ENCODE peak calls at places on chromosome 3, in four cellular contexts. One of them, this sample, is unnamed. For H3K4me1, the result is how much of the 10 kb centered on the place peaks cover.

GRCh38 chr3:29478671-29479070 is 197.8 kb downstream of the RBMS3 start:
- DNase-seq in body of pancreas: no peak
- DNase-seq in endodermal cell: no peak
- DNase-seq in neuronal stem cell: no peak
- DNase-seq in this sample: no peak

GRCh38 chr3:23077126-23077525 is 126.0 kb upstream of the UBE2E2 start:
- DNase-seq in body of pancreas: no peak
- DNase-seq in neuronal stem cell: no peak
- DNase-seq in endodermal cell: no peak
- DNase-seq in this sample: no peak

GRCh38 chr3:152626226-152626625 is 208.7 kb upstream of the P2RY1 start:
- DNase-seq in neuronal stem cell: no peak
- DNase-seq in body of pancreas: no peak
- DNase-seq in endodermal cell: no peak
- DNase-seq in this sample: no peak

GRCh38 chr3:157152930-157153329 is 7.0 kb downstream of the CCNL1 start:
- DNase-seq in body of pancreas: no peak
- DNase-seq in neuronal stem cell: no peak
- DNase-seq in endodermal cell: no peak
- DNase-seq in this sample: no peak

GRCh38 chr3:37752661-37753055 is 109.0 kb upstream of the CTDSPL start:
- DNase-seq in neuronal stem cell: no peak
- DNase-seq in endodermal cell: no peak
- DNase-seq in body of pancreas: no peak
- DNase-seq in this sample: no peak

GRCh38 chr3:105435277-105435676 is 68.6 kb downstream of the ALCAM start:
- DNase-seq in endodermal cell: no peak
- DNase-seq in neuronal stem cell: no peak
- DNase-seq in body of pancreas: no peak
- DNase-seq in this sample: no peak

GRCh38 chr3:36227982-36228381 is 152.3 kb upstream of the STAC start:
- DNase-seq in endodermal cell: no peak
- DNase-seq in body of pancreas: no peak
- DNase-seq in neuronal stem cell: no peak
- DNase-seq in this sample: no peak

GRCh38 chr3:64291345-64291744 is 66.1 kb upstream of the PRICKLE2 start:
- DNase-seq in body of pancreas: peak
- DNase-seq in neuronal stem cell: no peak
- DNase-seq in endodermal cell: no peak
- DNase-seq in this sample: no peak

GRCh38 chr3:69967156-69967555 is 32.4 kb upstream of the SAMMSON start:
- DNase-seq in endodermal cell: no peak
- DNase-seq in neuronal stem cell: no peak
- DNase-seq in body of pancreas: no peak
- DNase-seq in this sample: no peak

GRCh38 chr3:184058029-184058428 is 5.2 kb downstream of the HTR3C start:
- DNase-seq in neuronal stem cell: no peak
- DNase-seq in endodermal cell: no peak
- DNase-seq in body of pancreas: no peak
- DNase-seq in this sample: no peak

GRCh38 chr3:73801444-73801843 is 176.7 kb upstream of the PDZRN3 start:
- DNase-seq in body of pancreas: no peak
- DNase-seq in neuronal stem cell: no peak
- DNase-seq in endodermal cell: no peak
- DNase-seq in this sample: no peak

GRCh38 chr3:142586803-142587406 is 8.4 kb upstream of the ATR start:
- DNase-seq in body of pancreas: peak
- DNase-seq in endodermal cell: peak
- DNase-seq in neuronal stem cell: peak
- DNase-seq in this sample: no peak

GRCh38 chr3:38650248-38650940 is 907 bp upstream of the SCN5A start:
- DNase-seq in endodermal cell: peak
- DNase-seq in neuronal stem cell: no peak
- DNase-seq in body of pancreas: no peak
- DNase-seq in this sample: no peak

GRCh38 chr3:190092250-190092649 is 28.4 kb downstream of the P3H2 start:
- DNase-seq in endodermal cell: no peak
- DNase-seq in neuronal stem cell: no peak
- DNase-seq in body of pancreas: no peak
- DNase-seq in this sample: no peak

GRCh38 chr3:128736598-128736997 is 10.6 kb downstream of the RAB7A start:
- DNase-seq in endodermal cell: no peak
- DNase-seq in neuronal stem cell: no peak
- DNase-seq in body of pancreas: no peak
- DNase-seq in this sample: no peak

GRCh38 chr3:174483254-174483653 is 375.9 kb upstream of the NAALADL2 start:
- DNase-seq in neuronal stem cell: no peak
- DNase-seq in endodermal cell: no peak
- DNase-seq in body of pancreas: no peak
- DNase-seq in this sample: no peak

GRCh38 chr3:175948041-175948440 is 1088.9 kb downstream of the NAALADL2 start:
- DNase-seq in neuronal stem cell: no peak
- DNase-seq in endodermal cell: no peak
- DNase-seq in body of pancreas: no peak
- DNase-seq in this sample: no peak

GRCh38 chr3:57715672-57716071 is 22.8 kb upstream of the DENND6A start:
- DNase-seq in neuronal stem cell: no peak
- DNase-seq in endodermal cell: no peak
- DNase-seq in body of pancreas: no peak
- DNase-seq in this sample: no peak

GRCh38 chr3:54176106-54176505 is 53.8 kb downstream of the CACNA2D3 start:
- DNase-seq in neuronal stem cell: no peak
- DNase-seq in body of pancreas: no peak
- DNase-seq in endodermal cell: peak
- DNase-seq in this sample: no peak

GRCh38 chr3:195715583-195716266 is 5.1 kb upstream of the MUC20 start:
- DNase-seq in neuronal stem cell: no peak
- DNase-seq in body of pancreas: peak
- DNase-seq in endodermal cell: peak
- DNase-seq in this sample: no peak

GRCh38 chr3:128447561-128448013 is 19.1 kb downstream of the DNAJB8 start:
- DNase-seq in body of pancreas: no peak
- DNase-seq in neuronal stem cell: no peak
- DNase-seq in endodermal cell: no peak
- DNase-seq in this sample: no peak

GRCh38 chr3:116614795-116615362 is 94.7 kb upstream of the TUSC7 start:
- DNase-seq in neuronal stem cell: no peak
- DNase-seq in endodermal cell: no peak
- DNase-seq in body of pancreas: no peak
- DNase-seq in this sample: no peak

GRCh38 chr3:10417849-10418248 is 87.5 kb downstream of the ATP2B2 start:
- DNase-seq in neuronal stem cell: no peak
- DNase-seq in body of pancreas: no peak
- DNase-seq in endodermal cell: no peak
- DNase-seq in this sample: no peak

GRCh38 chr3:58793052-58793451 is 126.5 kb upstream of the FAM3D start:
- DNase-seq in neuronal stem cell: no peak
- DNase-seq in endodermal cell: no peak
- DNase-seq in body of pancreas: no peak
- DNase-seq in this sample: no peak

GRCh38 chr3:64109438-64109837 is 86.1 kb upstream of the PSMD6 start:
- DNase-seq in endodermal cell: peak
- DNase-seq in neuronal stem cell: no peak
- DNase-seq in body of pancreas: peak
- DNase-seq in this sample: no peak

GRCh38 chr3:170132335-170132734 is 49.2 kb downstream of the PHC3 start:
- DNase-seq in body of pancreas: no peak
- DNase-seq in endodermal cell: no peak
- DNase-seq in neuronal stem cell: no peak
- DNase-seq in this sample: no peak

GRCh38 chr3:28788571-28788970 is 439.9 kb upstream of the AZI2 start:
- DNase-seq in neuronal stem cell: no peak
- DNase-seq in body of pancreas: no peak
- DNase-seq in endodermal cell: no peak
- DNase-seq in this sample: no peak

GRCh38 chr3:169812124-169812843 is 386 bp upstream of the LRRIQ4 start:
- DNase-seq in body of pancreas: peak
- DNase-seq in neuronal stem cell: peak
- DNase-seq in endodermal cell: peak
- DNase-seq in this sample: peak

DNA sequence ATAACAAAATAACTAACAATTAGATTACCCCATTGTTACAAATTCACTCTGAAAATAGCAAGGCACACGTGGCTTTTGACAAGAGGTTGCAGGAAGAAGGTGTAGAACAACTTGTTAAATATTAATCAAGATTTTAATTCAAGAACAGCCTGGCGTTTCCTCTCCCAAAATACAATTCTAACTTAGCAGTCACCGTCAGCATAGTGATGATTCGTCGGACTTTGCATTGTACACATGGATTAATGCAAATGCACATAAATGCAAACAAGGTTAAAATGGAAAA is 567.4 kb upstream of the ZNF717 start:
- DNase-seq in endodermal cell: no peak
- DNase-seq in neuronal stem cell: no peak
- DNase-seq in body of pancreas: no peak
- DNase-seq in this sample: no peak
- H3K4me1 ChIP-seq in endodermal cell: under half
- H3K4me1 ChIP-seq in neuronal stem cell: under half
- H3K4me1 ChIP-seq in body of pancreas: under half
- H3K4me1 ChIP-seq in this sample: under half

GRCh38 chr3:52248816-52249547 is 3.4 kb downstream of the PPM1M start:
- DNase-seq in endodermal cell: no peak
- DNase-seq in neuronal stem cell: no peak
- DNase-seq in body of pancreas: peak
- DNase-seq in this sample: peak

GRCh38 chr3:52246728-52247454 is 1.3 kb downstream of the PPM1M start:
- DNase-seq in body of pancreas: no peak
- DNase-seq in neuronal stem cell: no peak
- DNase-seq in endodermal cell: no peak
- DNase-seq in this sample: peak

GRCh38 chr3:52249683-52250082 is 4.1 kb downstream of the PPM1M start:
- DNase-seq in endodermal cell: no peak
- DNase-seq in neuronal stem cell: no peak
- DNase-seq in body of pancreas: no peak
- DNase-seq in this sample: no peak

GRCh38 chr3:52247455-52248164 is 2.1 kb downstream of the PPM1M start:
- DNase-seq in neuronal stem cell: no peak
- DNase-seq in endodermal cell: no peak
- DNase-seq in body of pancreas: no peak
- DNase-seq in this sample: no peak

GRCh38 chr3:52248165-52248541 is 2.6 kb downstream of the PPM1M start:
- DNase-seq in body of pancreas: no peak
- DNase-seq in neuronal stem cell: no peak
- DNase-seq in endodermal cell: no peak
- DNase-seq in this sample: no peak
- H3K4me1 ChIP-seq in body of pancreas: under half
- H3K4me1 ChIP-seq in neuronal stem cell: under half
- H3K4me1 ChIP-seq in endodermal cell: under half
- H3K4me1 ChIP-seq in this sample: under half

GRCh38 chr3:43348852-43349574 is 62.7 kb downstream of the SNRK start:
- DNase-seq in endodermal cell: no peak
- DNase-seq in body of pancreas: no peak
- DNase-seq in neuronal stem cell: no peak
- DNase-seq in this sample: no peak

GRCh38 chr3:43347774-43348173 is 61.4 kb downstream of the SNRK start:
- DNase-seq in neuronal stem cell: no peak
- DNase-seq in body of pancreas: no peak
- DNase-seq in endodermal cell: no peak
- DNase-seq in this sample: no peak

GRCh38 chr3:43345246-43345645 is 58.9 kb downstream of the SNRK start:
- DNase-seq in body of pancreas: no peak
- DNase-seq in neuronal stem cell: no peak
- DNase-seq in endodermal cell: no peak
- DNase-seq in this sample: no peak

GRCh38 chr3:43345877-43346276 is 59.5 kb downstream of the SNRK start:
- DNase-seq in endodermal cell: no peak
- DNase-seq in neuronal stem cell: no peak
- DNase-seq in body of pancreas: no peak
- DNase-seq in this sample: no peak

DNA sequence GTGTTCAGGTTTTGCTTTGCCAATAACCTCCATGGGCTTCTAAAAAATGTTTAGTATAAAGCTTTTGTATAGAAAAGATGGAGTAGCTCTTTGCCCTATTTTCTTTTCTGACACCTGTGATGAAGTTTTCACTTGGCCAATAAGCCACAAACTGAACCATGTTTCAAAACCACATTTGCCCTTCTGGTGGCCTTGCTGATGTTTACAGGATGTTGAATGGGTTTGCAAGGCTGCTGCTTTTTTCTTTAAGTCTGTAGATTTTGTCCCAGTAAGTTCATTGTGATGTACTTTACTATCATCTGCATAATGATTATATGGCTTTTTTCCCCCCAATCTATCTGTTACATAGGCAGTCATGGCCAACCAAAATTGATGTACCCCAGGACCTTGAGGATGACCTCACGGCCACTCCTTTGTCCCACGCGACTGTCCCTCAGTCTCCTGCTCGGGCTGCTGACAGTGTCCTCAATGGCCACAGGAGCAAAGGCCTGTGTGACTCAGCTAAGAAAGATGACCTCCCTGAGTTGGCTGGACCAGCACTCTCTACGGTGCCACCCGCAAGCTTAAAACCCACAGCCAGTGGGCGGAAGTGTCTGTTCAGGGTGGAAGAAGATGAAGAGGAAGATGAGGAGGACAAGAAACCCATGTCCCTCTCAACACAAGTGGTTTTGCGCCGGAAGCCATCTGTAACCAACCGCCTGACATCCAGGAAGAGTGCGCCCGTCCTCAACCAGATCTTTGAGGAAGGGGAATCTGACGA is 60.8 kb downstream of the SNRK start:
- DNase-seq in neuronal stem cell: no peak
- DNase-seq in endodermal cell: no peak
- DNase-seq in body of pancreas: no peak
- DNase-seq in this sample: no peak
- H3K4me1 ChIP-seq in neuronal stem cell: under half
- H3K4me1 ChIP-seq in endodermal cell: under half
- H3K4me1 ChIP-seq in body of pancreas: under half
- H3K4me1 ChIP-seq in this sample: half or more

GRCh38 chr3:49955636-49956035 is 15.7 kb downstream of the RBM6 start:
- DNase-seq in body of pancreas: no peak
- DNase-seq in neuronal stem cell: no peak
- DNase-seq in endodermal cell: no peak
- DNase-seq in this sample: no peak
- H3K4me1 ChIP-seq in body of pancreas: under half
- H3K4me1 ChIP-seq in neuronal stem cell: under half
- H3K4me1 ChIP-seq in endodermal cell: under half
- H3K4me1 ChIP-seq in this sample: under half